ENCODE peak calls at places on chromosomes 7 and 10, in nine cellular contexts. X, M, Z, R, V, G, P, T and Y are unnamed samples.

GRCh38 chr7:158827411-158828342 is 1.6 kb downstream of the ESYT2 start:
- DNase-seq in X (no peak), M (peak), Z (no peak), R (no peak), V (peak), G (peak), P (no peak), T (peak), Y (no peak)

GRCh38 chr7:120259382-120259781 is 13.6 kb upstream of the KCND2 start:
- DNase-seq in X (no peak), M (peak), Z (no peak), R (no peak), V (no peak), G (no peak), P (no peak), T (peak), Y (no peak)

GRCh38 chr10:35409094-35409582 is 72.8 kb downstream of the CCNY start:
- DNase-seq in X (no peak), M (peak), Z (peak), R (no peak), V (no peak), G (no peak), P (no peak), T (peak), Y (peak)

GRCh38 chr7:30286749-30287148 is 2.4 kb downstream of the ZNRF2 start:
- DNase-seq in X (no peak), M (no peak), Z (no peak), R (no peak), V (no peak), G (no peak), P (no peak), T (no peak), Y (no peak)

GRCh38 chr7:77415822-77416620 is at the start of gene GSAP:
- DNase-seq in X (peak), M (no peak), Z (peak), R (peak), V (peak), G (no peak), P (peak), T (peak), Y (no peak)

GRCh38 chr10:30456262-30456661 is 22.3 kb downstream of the MAP3K8 start:
- DNase-seq in X (no peak), M (peak), Z (peak), R (no peak), V (no peak), G (peak), P (no peak), T (no peak), Y (peak)

GRCh38 chr7:18458830-18459229 is 36.7 kb upstream of the HDAC9 start:
- DNase-seq in X (no peak), M (no peak), Z (no peak), R (no peak), V (no peak), G (no peak), P (no peak), T (no peak), Y (no peak)

GRCh38 chr7:101575731-101576130 is 53.4 kb downstream of the MYL10 start:
- DNase-seq in X (no peak), M (no peak), Z (no peak), R (no peak), V (no peak), G (no peak), P (no peak), T (no peak), Y (no peak)

GRCh38 chr7:33145174-33145573 is 15.8 kb downstream of the BBS9 start:
- DNase-seq in X (no peak), M (no peak), Z (no peak), R (no peak), V (no peak), G (no peak), P (no peak), T (no peak), Y (no peak)

GRCh38 chr7:142587578-142588191 is 161.6 kb upstream of the PRSS1 start:
- DNase-seq in X (no peak), M (peak), Z (no peak), R (no peak), V (peak), G (peak), P (no peak), T (peak), Y (peak)

GRCh38 chr7:105808703-105809590 is 67.5 kb downstream of the ATXN7L1 start:
- DNase-seq in X (peak), M (peak), Z (peak), R (no peak), V (peak), G (peak), P (no peak), T (peak), Y (peak)

GRCh38 chr10:111890046-111890445 is 293.5 kb downstream of the GPAM start:
- DNase-seq in X (no peak), M (no peak), Z (no peak), R (no peak), V (no peak), G (no peak), P (no peak), T (no peak), Y (no peak)

GRCh38 chr7:29592866-29593265 is 29.2 kb downstream of the PRR15 start:
- DNase-seq in X (no peak), M (no peak), Z (no peak), R (no peak), V (no peak), G (no peak), P (no peak), T (no peak), Y (no peak)

GRCh38 chr10:3803884-3804741 is 19.1 kb upstream of the KLF6 start:
- DNase-seq in X (peak), M (peak), Z (no peak), R (no peak), V (no peak), G (peak), P (no peak), T (no peak), Y (no peak)

GRCh38 chr10:11440250-11441150 is 170.9 kb downstream of the USP6NL start:
- DNase-seq in X (no peak), M (no peak), Z (no peak), R (no peak), V (no peak), G (no peak), P (no peak), T (no peak), Y (no peak)

GRCh38 chr7:24657980-24658379 is 84.7 kb downstream of the PALS2 start:
- DNase-seq in X (no peak), M (no peak), Z (no peak), R (no peak), V (no peak), G (no peak), P (no peak), T (no peak), Y (no peak)

GRCh38 chr10:11875499-11876281 is 52.5 kb downstream of the PROSER2 start:
- DNase-seq in X (no peak), M (peak), Z (peak), R (peak), V (peak), G (no peak), P (peak), T (peak), Y (no peak)

GRCh38 chr7:149621776-149622175 is 124.2 kb upstream of the ZNF746 start:
- DNase-seq in X (no peak), M (no peak), Z (no peak), R (no peak), V (no peak), G (no peak), P (no peak), T (no peak), Y (peak)

GRCh38 chr7:65749039-65749438 is 123.8 kb upstream of the VKORC1L1 start:
- DNase-seq in X (no peak), M (no peak), Z (no peak), R (no peak), V (no peak), G (no peak), P (no peak), T (no peak), Y (no peak)

GRCh38 chr10:119466655-119467054 is 75.9 kb downstream of the RGS10 start:
- DNase-seq in X (no peak), M (no peak), Z (no peak), R (no peak), V (no peak), G (no peak), P (no peak), T (peak), Y (no peak)

GRCh38 chr10:77907900-77908717 is 18.4 kb downstream of the DLG5 start:
- DNase-seq in X (no peak), M (no peak), Z (no peak), R (no peak), V (peak), G (peak), P (no peak), T (peak), Y (no peak)

DNA sequence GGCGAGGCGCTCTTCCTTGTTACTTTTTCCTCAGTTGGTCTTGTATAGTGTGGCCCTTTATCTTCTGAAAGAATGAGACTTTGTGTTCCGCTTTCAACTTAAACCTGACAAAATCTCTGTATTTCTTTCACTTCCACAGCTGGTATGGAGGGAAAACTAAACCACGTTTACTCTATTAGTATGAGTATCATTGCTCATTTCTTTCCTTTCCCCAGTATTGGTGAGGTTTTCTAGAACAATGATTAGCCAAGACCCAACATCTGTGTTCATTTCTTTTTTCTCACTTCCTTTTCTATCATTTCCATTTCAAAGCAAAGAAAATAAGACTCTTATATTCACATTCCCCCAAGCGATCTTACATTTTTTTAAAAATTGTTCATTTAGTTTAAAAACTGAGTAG is 165.3 kb downstream of the PAXIP1 start:
- DNase-seq in X (no peak), M (no peak), Z (no peak), R (no peak), V (no peak), G (peak), P (no peak), T (no peak), Y (no peak)
- H3K4me3 ChIP-seq in X (no peak), M (no peak), Z (no peak), R (no peak), V (no peak), G (no peak), P (no peak), T (no peak), Y (no peak)

DNA sequence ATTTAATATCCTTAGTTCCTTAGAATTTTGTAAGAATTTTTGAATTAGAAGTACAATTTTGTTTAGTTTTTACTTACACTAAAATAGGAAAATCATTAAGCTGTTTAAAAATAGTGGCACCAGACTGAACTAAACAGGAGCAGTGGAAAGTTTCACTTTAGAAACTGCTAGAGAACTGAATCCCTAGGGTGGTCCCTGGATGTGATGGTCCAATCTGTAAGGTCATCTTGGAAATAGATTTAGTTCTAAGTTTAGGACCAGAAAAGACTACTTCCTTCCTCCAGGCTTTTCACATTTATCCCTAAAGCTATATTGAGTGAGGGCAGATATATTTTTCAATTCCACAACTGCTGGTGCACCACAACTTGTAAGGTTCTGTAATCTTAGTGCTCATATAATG is 19.0 kb downstream of the RPA3 start:
- DNase-seq in X (no peak), M (no peak), Z (no peak), R (no peak), V (no peak), G (no peak), P (no peak), T (no peak), Y (no peak)
- H3K4me3 ChIP-seq in X (no peak), M (no peak), Z (no peak), R (no peak), V (no peak), G (no peak), P (no peak), T (no peak), Y (no peak)

DNA sequence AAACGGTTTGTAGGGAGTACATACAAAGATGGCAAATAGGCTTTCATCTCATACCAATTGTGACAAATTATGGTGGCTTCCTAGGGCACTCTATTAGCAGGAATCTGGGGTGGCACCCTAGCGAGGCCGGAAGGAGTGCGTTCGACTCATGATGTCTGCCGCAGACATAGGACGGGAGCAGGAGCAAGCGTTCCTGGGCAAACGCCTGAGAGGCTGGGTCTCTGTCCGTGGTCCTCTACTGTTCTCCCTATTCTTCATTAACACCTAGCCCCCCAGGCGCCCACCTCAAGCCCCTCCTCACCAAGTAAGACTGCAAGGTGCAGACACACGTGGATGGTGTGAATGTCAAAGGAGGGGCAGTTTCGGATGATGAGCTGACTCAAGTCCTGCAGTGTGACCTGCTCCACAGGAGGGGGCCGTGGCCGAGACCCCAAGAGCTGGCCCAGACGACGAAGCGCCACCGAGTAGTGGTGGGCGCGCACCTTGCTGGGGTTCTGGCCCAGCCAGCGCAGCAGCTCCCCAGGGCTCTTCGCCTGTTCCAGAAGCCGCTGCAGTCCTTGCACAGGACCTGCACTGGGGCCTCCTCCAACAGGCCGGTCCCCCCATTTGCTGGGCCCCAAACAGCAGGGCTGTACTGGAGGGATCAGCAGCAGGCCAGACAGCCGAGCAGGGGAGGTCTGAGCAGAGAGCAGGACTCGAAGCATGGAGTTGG is 1.3 kb downstream of the FASTK start:
- DNase-seq in X (no peak), M (no peak), Z (no peak), R (peak), V (no peak), G (no peak), P (peak), T (no peak), Y (no peak)
- H3K4me3 ChIP-seq in X (peak), M (peak), Z (no peak), R (peak), V (peak), G (peak), P (peak), T (peak), Y (peak)

GRCh38 chr7:11698273-11698930 is 133.6 kb downstream of the THSD7A start:
- DNase-seq in X (no peak), M (peak), Z (no peak), R (no peak), V (no peak), G (no peak), P (no peak), T (no peak), Y (no peak)
- H3K4me3 ChIP-seq in X (no peak), M (no peak), Z (no peak), R (no peak), V (no peak), G (no peak), P (no peak), T (no peak), Y (no peak)

GRCh38 chr10:106930751-106931150 is 233.8 kb downstream of the SORCS1 start:
- DNase-seq in X (no peak), M (no peak), Z (no peak), R (no peak), V (no peak), G (no peak), P (no peak), T (no peak), Y (no peak)
- H3K4me3 ChIP-seq in X (no peak), M (no peak), Z (no peak), R (no peak), V (no peak), G (no peak), P (no peak), T (no peak), Y (no peak)

DNA sequence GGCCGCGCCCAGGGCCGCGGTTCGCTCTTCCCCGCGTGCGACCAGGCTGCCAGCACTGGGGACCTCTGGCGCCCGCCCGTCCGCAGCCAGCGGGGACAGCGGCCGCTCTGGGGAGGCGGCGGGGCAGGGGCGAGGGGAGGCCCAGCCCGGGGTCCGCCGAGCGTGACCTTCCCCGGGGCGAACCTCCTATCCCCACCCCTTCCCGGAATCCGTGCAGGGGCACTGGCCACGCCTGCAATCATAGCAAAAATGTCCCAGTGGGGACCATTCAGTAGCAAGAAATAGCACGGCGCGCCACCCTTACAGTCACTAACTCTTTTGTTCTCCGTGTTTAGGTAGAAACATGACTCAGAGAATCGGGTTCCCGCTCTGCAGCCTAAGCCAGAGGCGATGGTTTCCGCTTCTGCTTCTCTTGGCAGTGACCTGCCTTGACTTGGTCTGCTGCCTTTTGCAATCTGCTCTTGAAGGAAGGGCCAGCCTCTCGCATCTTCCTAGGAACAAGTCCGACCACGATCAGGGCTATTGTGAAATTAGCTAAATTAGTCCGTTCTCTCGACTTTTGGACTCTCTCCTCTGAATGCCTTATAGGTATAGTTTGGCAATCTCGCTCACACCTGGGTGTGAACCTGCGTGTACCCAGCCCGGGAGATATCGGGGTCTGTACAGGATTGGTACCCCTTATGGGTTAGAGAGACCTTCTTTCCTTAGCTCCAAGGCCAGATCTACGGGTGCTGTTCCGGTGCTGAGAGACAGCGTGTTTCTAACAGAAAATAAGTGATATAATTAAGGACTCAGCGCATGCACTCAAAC is 79.4 kb upstream of the ACBD5 start:
- DNase-seq in X (peak), M (peak), Z (peak), R (peak), V (peak), G (no peak), P (peak), T (peak), Y (no peak)
- H3K4me3 ChIP-seq in X (no peak), M (peak), Z (no peak), R (peak), V (peak), G (no peak), P (no peak), T (peak), Y (no peak)

GRCh38 chr10:7480742-7481381 is 70.0 kb upstream of the SFMBT2 start:
- DNase-seq in X (no peak), M (no peak), Z (no peak), R (no peak), V (no peak), G (peak), P (no peak), T (no peak), Y (no peak)
- H3K4me3 ChIP-seq in X (peak), M (no peak), Z (no peak), R (no peak), V (no peak), G (peak), P (no peak), T (no peak), Y (no peak)

GRCh38 chr7:5243295-5243694 is 39.4 kb upstream of the SLC29A4 start:
- DNase-seq in X (no peak), M (no peak), Z (no peak), R (no peak), V (no peak), G (no peak), P (no peak), T (no peak), Y (no peak)

GRCh38 chr7:5234852-5235831 is 45.1 kb downstream of the WIPI2 start:
- DNase-seq in X (no peak), M (no peak), Z (no peak), R (no peak), V (no peak), G (peak), P (no peak), T (peak), Y (no peak)

GRCh38 chr7:5232874-5233273 is 42.8 kb downstream of the WIPI2 start:
- DNase-seq in X (no peak), M (no peak), Z (peak), R (no peak), V (no peak), G (no peak), P (no peak), T (no peak), Y (no peak)

GRCh38 chr7:5237286-5237685 is 45.5 kb upstream of the SLC29A4 start:
- DNase-seq in X (no peak), M (peak), Z (peak), R (peak), V (no peak), G (no peak), P (peak), T (peak), Y (no peak)

GRCh38 chr7:5238500-5238899 is 44.2 kb upstream of the SLC29A4 start:
- DNase-seq in X (no peak), M (no peak), Z (no peak), R (no peak), V (no peak), G (no peak), P (no peak), T (no peak), Y (no peak)
- H3K4me3 ChIP-seq in X (no peak), M (no peak), Z (no peak), R (no peak), V (no peak), G (no peak), P (no peak), T (no peak), Y (no peak)